ENCODE peak calls at places on chromosomes 6 and 20, in five cellular contexts. K, S, F, C and Z are unnamed samples.

GRCh38 chr20:56247954-56248782 is at the start of gene MC3R:
- DNase-seq in C (peak), S (no peak), F (peak), K (peak), Z (peak)

GRCh38 chr6:150783818-150784217 is 81.7 kb upstream of the MTHFD1L start:
- DNase-seq in F (no peak), K (no peak), S (no peak), C (no peak), Z (no peak)

GRCh38 chr6:150680510-150680909 is 80.8 kb downstream of the PLEKHG1 start:
- DNase-seq in S (no peak), K (no peak), C (no peak), F (no peak), Z (no peak)

GRCh38 chr6:15908871-15909270 is 220.0 kb upstream of the MYLIP start:
- DNase-seq in S (no peak), K (no peak), F (no peak), C (no peak), Z (no peak)

GRCh38 chr6:128801621-128802020 is 81.3 kb upstream of the LAMA2 start:
- DNase-seq in S (no peak), F (no peak), K (no peak), C (no peak), Z (no peak)

GRCh38 chr6:137341721-137342195 is 122.6 kb upstream of the IFNGR1 start:
- DNase-seq in K (no peak), F (peak), C (no peak), S (no peak), Z (no peak)

GRCh38 chr20:17419459-17419858 is 111.7 kb downstream of the BFSP1 start:
- DNase-seq in C (no peak), S (no peak), K (no peak), F (no peak), Z (no peak)

GRCh38 chr20:61909028-61909427 is 156.7 kb downstream of the TAF4 start:
- DNase-seq in C (no peak), S (no peak), F (no peak), K (no peak), Z (no peak)

GRCh38 chr6:151882206-151882605 is 74.7 kb downstream of the ESR1 start:
- DNase-seq in C (no peak), S (no peak), K (no peak), F (no peak), Z (no peak)

GRCh38 chr20:63504642-63505041 is 5.8 kb upstream of the EEF1A2 start:
- DNase-seq in C (no peak), K (no peak), S (no peak), F (no peak), Z (no peak)

GRCh38 chr6:163612200-163612599 is 197.7 kb downstream of the QKI start:
- DNase-seq in K (no peak), F (no peak), C (no peak), S (no peak), Z (no peak)